ENCODE peak calls at places on chromosomes 13 and 19, in five cellular contexts. G, Q, J, K and V are unnamed samples.

GRCh38 chr13:30037766-30038165 is 187.3 kb upstream of the UBL3 start:
- DNase-seq in G (peak; percentile 59), Q (no peak), J (no peak), K (peak; percentile 26), V (no peak)

GRCh38 chr13:49840266-49840665 is 47.8 kb upstream of the KPNA3 start:
- DNase-seq in G (peak; percentile 14), Q (no peak), J (no peak), K (no peak), V (no peak)

GRCh38 chr13:23512762-23513395 is 57.3 kb upstream of the TNFRSF19 start:
- DNase-seq in G (no peak), Q (no peak), J (no peak), K (no peak), V (no peak)

GRCh38 chr13:99590519-99591011 is 89.3 kb downstream of the TM9SF2 start:
- DNase-seq in G (peak; percentile 50), Q (no peak), J (no peak), K (no peak), V (no peak)

GRCh38 chr19:40719414-40719894 is 2.5 kb downstream of the ITPKC start:
- DNase-seq in G (no peak), Q (no peak), J (no peak), K (peak; percentile 11), V (no peak)

GRCh38 chr19:33438016-33438671 is 64.6 kb downstream of the CEBPG start:
- DNase-seq in G (peak; percentile 10), Q (no peak), J (no peak), K (no peak), V (no peak)

GRCh38 chr13:80297094-80297493 is 43.8 kb downstream of the SPRY2 start:
- DNase-seq in G (no peak), Q (peak; percentile 49), J (peak; percentile 47), K (no peak), V (no peak)

GRCh38 chr13:54486421-54487166 is 1458.0 kb downstream of the OLFM4 start:
- DNase-seq in G (no peak), Q (no peak), J (no peak), K (no peak), V (no peak)

GRCh38 chr19:49272204-49272603 is 52.8 kb downstream of the SLC6A16 start:
- DNase-seq in G (peak; percentile 57), Q (no peak), J (no peak), K (no peak), V (no peak)

GRCh38 chr13:27907139-27907787 is 12.5 kb upstream of the PDX1 start:
- DNase-seq in G (no peak), Q (no peak), J (no peak), K (no peak), V (no peak)

GRCh38 chr13:44307255-44307654 is 66.4 kb upstream of the SERP2 start:
- DNase-seq in G (peak; percentile 38), Q (no peak), J (no peak), K (peak; percentile 45), V (no peak)

GRCh38 chr13:32471187-32471922 is 43.4 kb upstream of the N4BP2L1 start:
- DNase-seq in G (peak; percentile 67), Q (no peak), J (no peak), K (no peak), V (no peak)

GRCh38 chr13:46521486-46521885 is 31.5 kb upstream of the LRCH1 start:
- DNase-seq in G (no peak), Q (no peak), J (no peak), K (no peak), V (no peak)

GRCh38 chr13:32142956-32143375 is 111.4 kb downstream of the FRY start:
- DNase-seq in G (peak; percentile 52), Q (peak; percentile 34), J (peak; percentile 60), K (peak; percentile 34), V (no peak)

GRCh38 chr13:108026671-108027410 is 188.5 kb downstream of the LIG4 start:
- DNase-seq in G (no peak), Q (no peak), J (no peak), K (no peak), V (no peak)

GRCh38 chr13:34334984-34335661 is 517.2 kb downstream of the RFC3 start:
- DNase-seq in G (no peak), Q (no peak), J (no peak), K (no peak), V (no peak)

GRCh38 chr13:46753137-46753536 is 43.8 kb downstream of the ESD start:
- DNase-seq in G (no peak), Q (no peak), J (no peak), K (no peak), V (no peak)

GRCh38 chr19:6020972-6021805 is 43.2 kb upstream of the RANBP3 start:
- DNase-seq in G (no peak), Q (no peak), J (no peak), K (no peak), V (no peak)

GRCh38 chr13:40064723-40065122 is 409.3 kb downstream of the COG6 start:
- DNase-seq in G (peak; percentile 1), Q (no peak), J (no peak), K (peak; percentile 67), V (no peak)

GRCh38 chr19:55069137-55069858 is 6.3 kb upstream of the RDH13 start:
- DNase-seq in G (no peak), Q (no peak), J (peak; percentile 86), K (peak; percentile 32), V (no peak)

GRCh38 chr13:30690282-30691188 is 44.8 kb upstream of the ALOX5AP start:
- DNase-seq in G (peak; percentile 99), Q (no peak), J (no peak), K (peak; percentile 97), V (no peak)

GRCh38 chr19:23698711-23699520 is 11.9 kb upstream of the ZNF675 start:
- DNase-seq in G (no peak), Q (no peak), J (peak; percentile 38), K (no peak), V (no peak)

GRCh38 chr19:22623841-22624221 is 10.3 kb upstream of the ZNF492 start:
- DNase-seq in G (no peak), Q (no peak), J (no peak), K (no peak), V (no peak)

GRCh38 chr13:113152894-113153809 is 5.3 kb upstream of the PROZ start:
- DNase-seq in G (no peak), Q (no peak), J (peak; percentile 66), K (peak; percentile 43), V (peak; percentile 67)

GRCh38 chr19:50489461-50490011 is 12.9 kb upstream of the GARIN5A start:
- DNase-seq in G (no peak), Q (no peak), J (peak; percentile 59), K (no peak), V (no peak)

GRCh38 chr13:79988573-79988972 is 352.4 kb downstream of the SPRY2 start:
- DNase-seq in G (peak; percentile 83), Q (no peak), J (no peak), K (peak; percentile 77), V (no peak)

GRCh38 chr13:60019119-60019993 is 144.4 kb downstream of the DIAPH3 start:
- DNase-seq in G (peak; percentile 40), Q (no peak), J (no peak), K (peak; percentile 37), V (no peak)

GRCh38 chr19:47481460-47482052 is 2.5 kb downstream of the KPTN start:
- DNase-seq in G (no peak), Q (no peak), J (no peak), K (no peak), V (no peak)

GRCh38 chr19:47485210-47485609 is 1.2 kb upstream of the KPTN start:
- DNase-seq in G (no peak), Q (no peak), J (no peak), K (no peak), V (no peak)

GRCh38 chr19:47483200-47483599 is 819 bp downstream of the KPTN start:
- DNase-seq in G (no peak), Q (no peak), J (no peak), K (no peak), V (no peak)

GRCh38 chr19:47486900-47487299 is 2.9 kb upstream of the KPTN start:
- DNase-seq in G (no peak), Q (no peak), J (no peak), K (no peak), V (no peak)

GRCh38 chr19:47483800-47484690 is at the start of gene KPTN:
- DNase-seq in G (peak; percentile 90), Q (peak; percentile 75), J (peak; percentile 94), K (peak; percentile 93), V (peak; percentile 86)
- H4K91ac ChIP-seq in G (peak within 1 kb of the TSS; percentile 94), Q (peak within 1 kb of the TSS; percentile 99), J (no peak within 1 kb of the TSS), K (peak within 1 kb of the TSS; percentile 95), V (no peak within 1 kb of the TSS)

GRCh38 chr19:17718988-17719711 is at the start of gene MAP1S:
- DNase-seq in G (peak; percentile 25), Q (peak; percentile 50), J (peak; percentile 91), K (peak; percentile 65), V (peak; percentile 83)
- H2AK5ac ChIP-seq in G (peak within 1 kb of the TSS; percentile 93), Q (no peak within 1 kb of the TSS), J (no peak within 1 kb of the TSS), K (no peak within 1 kb of the TSS), V (peak within 1 kb of the TSS; percentile 89)

DNA sequence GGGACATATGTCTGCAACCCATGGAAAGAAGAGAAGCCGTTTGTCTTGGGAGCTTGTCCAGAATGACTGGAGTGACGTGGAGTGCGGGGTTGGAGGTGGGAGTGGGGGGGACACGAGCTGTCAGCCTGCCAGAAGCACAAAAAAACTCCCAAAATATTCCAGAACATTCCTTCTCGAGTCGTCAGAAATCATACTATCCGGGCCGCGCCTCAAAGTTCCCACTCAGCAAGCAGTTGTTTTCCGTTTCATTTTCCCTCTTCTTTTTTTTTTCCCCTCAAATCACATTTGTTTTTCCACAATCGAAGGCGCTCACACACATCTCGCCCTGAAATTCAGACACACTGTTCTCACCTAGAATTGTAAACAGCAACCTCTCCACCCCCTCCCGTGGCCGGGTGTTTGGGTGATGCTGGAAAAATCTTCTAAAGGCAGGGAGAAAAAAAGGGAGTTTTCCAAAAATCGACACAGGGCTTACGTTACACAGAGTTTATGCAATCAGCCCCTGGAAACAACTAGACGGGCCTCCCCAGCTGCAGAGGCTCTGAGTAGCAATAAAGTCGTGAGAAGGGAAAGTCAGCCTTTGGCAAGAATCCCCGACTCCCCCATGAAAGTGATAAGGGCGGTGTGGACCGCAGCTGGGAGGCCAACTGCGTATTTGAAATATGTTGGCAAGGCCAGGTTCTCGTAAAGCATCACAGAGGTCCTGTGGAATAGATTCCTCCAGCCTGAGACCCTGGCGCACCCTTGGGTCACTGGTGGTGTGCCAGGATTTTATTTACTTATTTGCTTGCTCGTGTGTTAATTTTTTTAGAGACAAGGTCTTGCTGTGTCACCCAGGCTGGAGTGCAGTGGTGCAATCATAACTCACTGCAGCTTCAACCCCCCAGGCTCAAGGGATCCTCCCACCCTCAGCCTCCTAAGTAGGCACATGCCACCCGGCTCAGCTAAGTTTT is 31.2 kb upstream of the KLF2 start:
- DNase-seq in G (peak; percentile 99), Q (no peak), J (no peak), K (peak; percentile 94), V (no peak)
- H3K27ac ChIP-seq in G (peak overlapping the region; percentile 87), Q (no peak overlapping the region), J (no peak overlapping the region), K (no peak overlapping the region), V (no peak overlapping the region)

DNA sequence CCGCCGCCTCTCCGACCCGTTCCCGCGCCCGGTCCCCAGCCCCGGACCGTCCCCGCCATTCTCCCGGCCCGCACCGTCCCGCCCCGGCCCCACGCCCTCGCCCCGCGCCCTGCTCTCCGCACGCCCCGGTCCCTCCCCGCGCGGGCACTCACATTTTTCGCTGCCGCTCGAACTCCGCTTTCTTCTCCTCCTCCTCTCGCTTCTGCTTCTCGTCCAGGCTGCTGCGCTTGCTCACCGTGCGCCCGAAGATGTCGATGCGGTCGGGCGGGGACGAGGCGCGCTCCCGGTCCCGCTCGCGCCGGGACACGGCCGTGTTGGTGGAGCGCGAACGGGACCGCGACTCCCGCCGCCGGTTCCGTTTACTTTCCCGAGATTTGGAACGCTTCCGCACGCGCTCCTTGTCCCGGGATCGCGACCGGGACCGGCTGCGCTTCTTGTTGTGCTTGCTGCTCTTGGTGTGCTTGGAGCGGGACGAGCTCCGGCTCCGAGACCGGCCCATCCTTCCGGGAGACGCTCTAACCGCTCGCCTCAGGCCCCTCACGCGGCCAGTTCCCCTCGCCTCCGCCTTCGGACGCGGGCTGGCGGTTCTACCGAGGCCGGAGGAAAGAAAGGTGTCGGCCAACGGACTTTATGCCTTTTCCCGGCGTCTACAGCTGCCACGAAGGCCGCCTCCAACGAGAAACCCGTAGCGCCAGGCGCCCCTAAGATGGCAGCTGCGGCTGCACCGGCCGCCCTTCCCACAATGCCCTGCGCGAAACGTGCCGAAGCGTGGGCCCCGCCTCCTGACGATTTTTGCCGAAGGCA is at the start of gene ARGLU1:
- DNase-seq in G (peak; percentile 90), Q (peak; percentile 72), J (peak; percentile 92), K (peak; percentile 92), V (peak; percentile 93)
- H4K91ac ChIP-seq in G (peak within 1 kb of the TSS; percentile 83), Q (peak within 1 kb of the TSS; percentile 81), J (peak within 1 kb of the TSS; percentile 78), K (peak within 1 kb of the TSS; percentile 96), V (peak within 1 kb of the TSS; percentile 41)